ENCODE peak calls at places on chromosomes 7 and 10, in nine cellular contexts. B is AG04450; U is lung; E is bronchial epithelial cell; V is fibroblast of lung; A is left lung; T is cardiac muscle cell; Y is effector memory CD4-positive, alpha-beta T cell; K is small intestine. C is an unnamed sample. For H3K27me3, the result is how much of the 10 kb centered on the place peaks cover.

GRCh38 chr10:49369216-49370162 is 26.4 kb downstream of the DRGX start:
- DNase-seq in E (no peak), K (no peak), Y (no peak), A (peak), B (no peak), U (peak), T (no peak), V (no peak), C (no peak)

GRCh38 chr10:104128214-104128613 is 6.2 kb downstream of the SFR1 start:
- DNase-seq in U (no peak), E (peak), V (no peak), A (no peak), T (no peak), B (no peak), Y (no peak), K (no peak), C (no peak)

GRCh38 chr10:2791774-2792443 is 275.4 kb upstream of the PFKP start:
- DNase-seq in Y (no peak), B (no peak), A (no peak), V (no peak), T (no peak), U (no peak), K (no peak), E (no peak), C (no peak)

GRCh38 chr7:16668049-16668858 is 22.3 kb downstream of the BZW2 start:
- DNase-seq in V (peak), B (peak), U (peak), E (peak), K (no peak), Y (no peak), T (no peak), A (peak), C (no peak)

GRCh38 chr10:111360260-111360925 is 283.6 kb downstream of the ADRA2A start:
- DNase-seq in T (peak), A (peak), V (no peak), B (no peak), K (peak), Y (no peak), U (peak), E (peak), C (peak)

GRCh38 chr10:77207182-77208165 is 430.1 kb downstream of the KCNMA1 start:
- DNase-seq in B (no peak), E (no peak), U (no peak), V (no peak), K (no peak), A (no peak), T (no peak), Y (no peak), C (no peak)

GRCh38 chr7:2681954-2682799 is 5.8 kb upstream of the AMZ1 start:
- DNase-seq in T (no peak), U (no peak), B (no peak), E (no peak), V (no peak), A (no peak), Y (no peak), K (no peak), C (peak)

GRCh38 chr7:143418681-143419458 is 10.2 kb upstream of the EPHA1 start:
- DNase-seq in K (no peak), A (no peak), T (no peak), U (no peak), E (peak), B (no peak), V (no peak), Y (no peak), C (no peak)

GRCh38 chr10:116151076-116151475 is 121.9 kb downstream of the GFRA1 start:
- DNase-seq in V (no peak), U (no peak), K (no peak), B (no peak), A (no peak), Y (no peak), E (no peak), T (no peak), C (no peak)

GRCh38 chr10:131436467-131436866 is 124.9 kb upstream of the TCERG1L start:
- DNase-seq in V (no peak), E (no peak), Y (no peak), A (no peak), T (no peak), K (no peak), U (no peak), B (no peak), C (no peak)

GRCh38 chr10:89625041-89625765 is 19.8 kb downstream of the PANK1 start:
- DNase-seq in T (no peak), A (no peak), V (no peak), U (no peak), Y (no peak), B (no peak), K (no peak), E (no peak), C (no peak)

GRCh38 chr7:18667466-18667865 is 171.9 kb downstream of the HDAC9 start:
- DNase-seq in A (no peak), Y (no peak), V (peak), E (peak), T (no peak), U (no peak), B (peak), K (no peak), C (no peak)

GRCh38 chr10:107085661-107086525 is 78.6 kb downstream of the SORCS1 start:
- DNase-seq in K (no peak), B (no peak), V (no peak), A (no peak), U (no peak), Y (no peak), T (no peak), E (no peak), C (no peak)

GRCh38 chr7:94906035-94906796 is 1.2 kb upstream of the PPP1R9A start:
- DNase-seq in A (no peak), T (no peak), V (no peak), K (no peak), Y (no peak), U (no peak), E (no peak), B (no peak), C (no peak)

GRCh38 chr10:102673961-102674511 is 29.8 kb downstream of the TRIM8 start:
- DNase-seq in T (peak), V (peak), B (no peak), K (no peak), E (peak), A (peak), Y (peak), U (peak), C (peak)

GRCh38 chr7:124497209-124497608 is 268.4 kb downstream of the GPR37 start:
- DNase-seq in E (no peak), U (no peak), Y (no peak), A (peak), B (no peak), K (no peak), V (no peak), T (peak), C (no peak)

GRCh38 chr10:34638405-34639054 is 176.6 kb downstream of the PARD3 start:
- DNase-seq in U (peak), B (peak), Y (peak), A (peak), E (peak), V (peak), T (peak), K (peak), C (peak)

GRCh38 chr7:142753366-142753765 is 4.1 kb downstream of the PRSS1 start:
- DNase-seq in K (no peak), B (no peak), U (no peak), Y (no peak), T (no peak), E (no peak), V (no peak), A (no peak), C (no peak)

GRCh38 chr7:13276977-13277376 is 589.5 kb downstream of the ARL4A start:
- DNase-seq in U (no peak), V (peak), K (no peak), T (no peak), Y (no peak), B (no peak), E (no peak), A (no peak), C (no peak)

GRCh38 chr10:92571649-92572048 is 2.2 kb downstream of the IDE start:
- DNase-seq in K (no peak), V (no peak), Y (no peak), U (no peak), T (peak), B (no peak), A (no peak), E (no peak), C (no peak)

GRCh38 chr10:62818426-62819011 is 2.4 kb upstream of the EGR2 start:
- DNase-seq in Y (no peak), V (no peak), B (no peak), A (peak), E (no peak), T (peak), U (no peak), K (no peak), C (peak)

GRCh38 chr7:95723583-95724180 is 48.7 kb upstream of the DYNC1I1 start:
- DNase-seq in K (peak), B (no peak), E (peak), V (peak), U (no peak), A (no peak), Y (no peak), T (peak), C (peak)

GRCh38 chr10:122519144-122519543 is 41.4 kb upstream of the DMBT1 start:
- DNase-seq in U (no peak), B (no peak), T (no peak), K (no peak), A (no peak), Y (no peak), E (no peak), V (no peak), C (no peak)

GRCh38 chr7:55127135-55127551 is 108.3 kb downstream of the EGFR start:
- DNase-seq in U (no peak), B (no peak), A (no peak), V (no peak), Y (no peak), K (no peak), E (no peak), T (no peak), C (no peak)

GRCh38 chr7:37915438-37915837 is 1.2 kb downstream of the SFRP4 start:
- DNase-seq in U (no peak), A (no peak), E (no peak), K (no peak), T (no peak), B (no peak), Y (no peak), V (no peak), C (no peak)

GRCh38 chr7:39510738-39511372 is 55.3 kb upstream of the YAE1 start:
- DNase-seq in V (no peak), U (no peak), A (no peak), B (no peak), E (peak), T (no peak), K (no peak), Y (no peak), C (no peak)

GRCh38 chr7:133976140-133976539 is 151.0 kb upstream of the LRGUK start:
- DNase-seq in V (peak), Y (no peak), K (no peak), B (no peak), T (no peak), U (no peak), E (no peak), A (no peak), C (no peak)
- H3K4me3 ChIP-seq in V (no peak), Y (no peak), K (no peak), B (no peak), T (no peak), U (no peak), E (no peak), A (no peak), C (no peak)

GRCh38 chr10:100836891-100837290 is 75.9 kb upstream of the SLF2 start:
- DNase-seq in E (no peak), K (no peak), V (no peak), Y (no peak), T (no peak), B (no peak), U (no peak), A (no peak), C (peak)
- H3K27me3 ChIP-seq in E (under half), K (under half), V (under half), Y (under half), T (half or more), B (under half), U (under half), A (under half), C (under half)

GRCh38 chr10:88039496-88040200 is 176.2 kb downstream of the PTEN start:
- DNase-seq in U (no peak), K (no peak), A (no peak), E (peak), Y (no peak), V (no peak), T (no peak), B (no peak), C (no peak)

GRCh38 chr10:88045116-88045515 is 181.7 kb downstream of the PTEN start:
- DNase-seq in A (no peak), U (no peak), K (no peak), V (no peak), B (no peak), Y (no peak), E (no peak), T (no peak), C (no peak)

GRCh38 chr10:88038268-88038667 is 174.8 kb downstream of the PTEN start:
- DNase-seq in V (peak), E (no peak), K (no peak), A (no peak), T (no peak), Y (no peak), B (peak), U (no peak), C (no peak)

GRCh38 chr10:88042162-88043100 is 179.0 kb downstream of the PTEN start:
- DNase-seq in Y (no peak), B (peak), A (peak), T (peak), E (peak), U (peak), K (no peak), V (peak), C (peak)

GRCh38 chr10:88041243-88042161 is 178.1 kb downstream of the PTEN start:
- DNase-seq in V (no peak), A (no peak), Y (no peak), K (peak), B (no peak), T (no peak), U (no peak), E (peak), C (no peak)
- H3K4me3 ChIP-seq in V (no peak), A (no peak), Y (no peak), K (no peak), B (no peak), T (no peak), U (no peak), E (no peak), C (no peak)

GRCh38 chr7:157726764-157727163 is 390.0 kb downstream of the DNAJB6 start:
- DNase-seq in B (no peak), K (no peak), Y (no peak), V (no peak), T (no peak), U (no peak), E (no peak), A (no peak), C (no peak)
- H3K27me3 ChIP-seq in B (under half), K (under half), Y (under half), V (under half), T (under half), U (under half), E (under half), A (under half), C (under half)

GRCh38 chr7:27192546-27193334 is 7.2 kb downstream of the HOXA13 start:
- DNase-seq in K (no peak), U (no peak), B (no peak), V (no peak), Y (no peak), T (no peak), A (peak), E (no peak), C (peak)

GRCh38 chr7:27191081-27191715 is 6.2 kb upstream of the HOXA11 start:
- DNase-seq in Y (no peak), A (peak), V (no peak), T (no peak), K (no peak), U (no peak), B (no peak), E (no peak), C (peak)

GRCh38 chr7:27193335-27194001 is 6.4 kb downstream of the HOXA13 start:
- DNase-seq in V (no peak), U (no peak), E (no peak), A (no peak), B (no peak), K (no peak), Y (no peak), T (no peak), C (peak)

GRCh38 chr7:27190284-27190748 is 5.3 kb upstream of the HOXA11 start:
- DNase-seq in V (no peak), A (no peak), T (no peak), U (no peak), B (no peak), E (no peak), K (no peak), Y (no peak), C (no peak)

DNA sequence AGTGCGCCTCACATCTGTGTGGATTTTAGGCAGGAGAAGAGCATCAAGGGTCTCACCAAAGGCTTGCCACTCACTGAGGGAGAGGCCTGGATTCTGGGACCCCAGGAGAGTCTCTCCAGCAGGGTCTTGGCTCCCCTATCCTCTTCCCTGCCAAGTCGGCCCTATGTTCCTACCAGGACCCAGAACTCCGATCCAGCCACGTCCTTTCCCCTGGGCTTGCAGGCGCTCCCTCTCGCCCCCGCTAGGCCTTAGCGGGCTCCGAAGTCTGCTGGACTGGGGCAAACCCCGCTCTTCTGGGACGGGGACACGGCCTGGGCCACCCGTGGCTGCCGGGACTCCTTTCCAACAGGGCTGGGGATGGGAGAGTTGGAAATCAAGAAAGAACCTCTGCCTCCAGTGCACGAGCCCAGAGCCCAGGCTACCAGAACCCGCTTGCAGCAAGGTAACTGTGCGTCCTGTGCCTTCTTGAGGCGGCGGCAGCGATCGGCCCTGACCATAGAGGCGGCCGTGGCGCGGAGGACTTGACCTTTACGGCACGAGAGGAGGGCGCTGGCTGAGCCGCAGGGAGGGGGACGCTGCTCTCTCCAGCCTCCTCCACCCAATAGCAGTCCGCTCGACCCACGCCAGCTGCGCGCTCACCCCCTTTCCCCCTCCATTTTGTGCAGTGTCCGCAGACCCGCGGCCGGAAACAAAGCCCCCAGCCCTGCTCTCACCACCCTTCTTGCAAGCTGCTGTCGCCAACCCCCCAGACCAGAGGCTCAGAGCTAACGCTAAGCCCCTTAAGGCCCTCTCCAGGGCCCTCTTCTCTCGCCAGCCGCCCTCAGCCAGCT is 6.9 kb upstream of the HOXA11 start:
- DNase-seq in K (no peak), V (no peak), Y (no peak), E (no peak), B (no peak), A (peak), T (no peak), U (no peak), C (peak)
- H3K4me3 ChIP-seq in K (peak), V (no peak), Y (peak), E (no peak), B (no peak), A (no peak), T (no peak), U (no peak), C (no peak)